ENCODE peak calls at places on chromosomes 12 and 14, in four cellular contexts. One of them, this sample, is unnamed.

GRCh38 chr12:131604859-131605258 is 106.0 kb upstream of the SFSWAP start:
- DNase-seq in sigmoid colon: no peak
- DNase-seq in fibroblast of the aortic adventitia: no peak
- DNase-seq in endothelial cell: no peak
- DNase-seq in this sample: no peak

GRCh38 chr12:102144221-102144620 is 24.2 kb downstream of the PARPBP start:
- DNase-seq in sigmoid colon: no peak
- DNase-seq in fibroblast of the aortic adventitia: peak; percentile 8
- DNase-seq in endothelial cell: no peak
- DNase-seq in this sample: no peak

GRCh38 chr12:102950107-102950949 is 7.1 kb upstream of the ASCL1 start:
- DNase-seq in sigmoid colon: no peak
- DNase-seq in fibroblast of the aortic adventitia: no peak
- DNase-seq in endothelial cell: peak; percentile 62
- DNase-seq in this sample: no peak

GRCh38 chr14:42944284-42944683 is 1337.6 kb downstream of the LRFN5 start:
- DNase-seq in sigmoid colon: no peak
- DNase-seq in fibroblast of the aortic adventitia: peak; percentile 67
- DNase-seq in endothelial cell: no peak
- DNase-seq in this sample: no peak

GRCh38 chr12:28051516-28052456 is 79.3 kb upstream of the PTHLH start:
- DNase-seq in sigmoid colon: no peak
- DNase-seq in fibroblast of the aortic adventitia: peak; percentile 93
- DNase-seq in endothelial cell: no peak
- DNase-seq in this sample: no peak

GRCh38 chr12:111792155-111792876 is 25.6 kb downstream of the ALDH2 start:
- DNase-seq in sigmoid colon: peak; percentile 90
- DNase-seq in fibroblast of the aortic adventitia: peak; percentile 55
- DNase-seq in endothelial cell: no peak
- DNase-seq in this sample: no peak

GRCh38 chr12:4775936-4776335 is 55.7 kb downstream of the GALNT8 start:
- DNase-seq in sigmoid colon: no peak
- DNase-seq in fibroblast of the aortic adventitia: no peak
- DNase-seq in endothelial cell: no peak
- DNase-seq in this sample: no peak

GRCh38 chr12:5561843-5562242 is 129.9 kb downstream of the NTF3 start:
- DNase-seq in sigmoid colon: no peak
- DNase-seq in fibroblast of the aortic adventitia: no peak
- DNase-seq in endothelial cell: no peak
- DNase-seq in this sample: no peak

GRCh38 chr12:29717540-29718100 is 66.1 kb downstream of the TMTC1 start:
- DNase-seq in sigmoid colon: no peak
- DNase-seq in fibroblast of the aortic adventitia: no peak
- DNase-seq in endothelial cell: no peak
- DNase-seq in this sample: no peak

GRCh38 chr12:114668151-114668891 is 15.7 kb downstream of the TBX3 start:
- DNase-seq in sigmoid colon: peak; percentile 84
- DNase-seq in fibroblast of the aortic adventitia: peak; percentile 75
- DNase-seq in endothelial cell: peak; percentile 72
- DNase-seq in this sample: peak; percentile 95

GRCh38 chr12:51269174-51270066 is 795 bp downstream of the SMAGP start:
- DNase-seq in sigmoid colon: no peak
- DNase-seq in fibroblast of the aortic adventitia: peak; percentile 49
- DNase-seq in endothelial cell: peak; percentile 75
- DNase-seq in this sample: no peak

GRCh38 chr12:84413656-84414055 is 498.9 kb downstream of the SLC6A15 start:
- DNase-seq in sigmoid colon: no peak
- DNase-seq in fibroblast of the aortic adventitia: no peak
- DNase-seq in endothelial cell: no peak
- DNase-seq in this sample: no peak

GRCh38 chr14:104240426-104241157 is 102.2 kb downstream of the KIF26A start:
- DNase-seq in sigmoid colon: no peak
- DNase-seq in fibroblast of the aortic adventitia: no peak
- DNase-seq in endothelial cell: no peak
- DNase-seq in this sample: no peak

GRCh38 chr12:82279597-82279996 is 78.6 kb downstream of the CCDC59 start:
- DNase-seq in sigmoid colon: no peak
- DNase-seq in fibroblast of the aortic adventitia: no peak
- DNase-seq in endothelial cell: no peak
- DNase-seq in this sample: no peak

GRCh38 chr14:101361044-101361443 is 200.3 kb upstream of the DIO3 start:
- DNase-seq in sigmoid colon: peak; percentile 75
- DNase-seq in fibroblast of the aortic adventitia: no peak
- DNase-seq in endothelial cell: no peak
- DNase-seq in this sample: no peak

GRCh38 chr12:22626429-22626828 is 1.5 kb downstream of the ETNK1 start:
- DNase-seq in sigmoid colon: no peak
- DNase-seq in fibroblast of the aortic adventitia: peak; percentile 38
- DNase-seq in endothelial cell: no peak
- DNase-seq in this sample: no peak

GRCh38 chr14:50347521-50347920 is 35.4 kb downstream of the DMAC2L start:
- DNase-seq in sigmoid colon: no peak
- DNase-seq in fibroblast of the aortic adventitia: peak; percentile 68
- DNase-seq in endothelial cell: no peak
- DNase-seq in this sample: peak; percentile 45

GRCh38 chr12:113071063-113071426 is 14.5 kb downstream of the DTX1 start:
- DNase-seq in sigmoid colon: no peak
- DNase-seq in fibroblast of the aortic adventitia: no peak
- DNase-seq in endothelial cell: no peak
- DNase-seq in this sample: no peak

GRCh38 chr12:44497044-44497443 is 379.1 kb downstream of the NELL2 start:
- DNase-seq in sigmoid colon: no peak
- DNase-seq in fibroblast of the aortic adventitia: no peak
- DNase-seq in endothelial cell: no peak
- DNase-seq in this sample: no peak

GRCh38 chr14:76574416-76574815 is 186.9 kb upstream of the VASH1 start:
- DNase-seq in sigmoid colon: no peak
- DNase-seq in fibroblast of the aortic adventitia: no peak
- DNase-seq in endothelial cell: no peak
- DNase-seq in this sample: no peak

GRCh38 chr14:51554339-51554920 is 97.3 kb upstream of the FRMD6 start:
- DNase-seq in sigmoid colon: no peak
- DNase-seq in fibroblast of the aortic adventitia: peak; percentile 80
- DNase-seq in endothelial cell: no peak
- DNase-seq in this sample: peak; percentile 93

GRCh38 chr14:51552768-51553426 is 98.8 kb upstream of the FRMD6 start:
- DNase-seq in sigmoid colon: no peak
- DNase-seq in fibroblast of the aortic adventitia: no peak
- DNase-seq in endothelial cell: no peak
- DNase-seq in this sample: no peak

GRCh38 chr14:51552275-51552674 is 99.4 kb upstream of the FRMD6 start:
- DNase-seq in sigmoid colon: no peak
- DNase-seq in fibroblast of the aortic adventitia: no peak
- DNase-seq in endothelial cell: peak; percentile 11
- DNase-seq in this sample: no peak

GRCh38 chr14:51554953-51555352 is 96.8 kb upstream of the FRMD6 start:
- DNase-seq in sigmoid colon: no peak
- DNase-seq in fibroblast of the aortic adventitia: peak; percentile 48
- DNase-seq in endothelial cell: no peak
- DNase-seq in this sample: peak; percentile 57
- TF ChIP-seq CTCF in sigmoid colon: no peak
- TF ChIP-seq CTCF in fibroblast of the aortic adventitia: no peak
- TF ChIP-seq CTCF in endothelial cell: no peak
- TF ChIP-seq CTCF in this sample: peak; percentile 74

GRCh38 chr12:13564266-13564810 is 367.8 kb downstream of the EMP1 start:
- DNase-seq in sigmoid colon: no peak
- DNase-seq in fibroblast of the aortic adventitia: no peak
- DNase-seq in endothelial cell: no peak
- DNase-seq in this sample: no peak
- TF ChIP-seq CTCF in sigmoid colon: no peak
- TF ChIP-seq CTCF in fibroblast of the aortic adventitia: no peak
- TF ChIP-seq CTCF in endothelial cell: no peak
- TF ChIP-seq CTCF in this sample: no peak

GRCh38 chr14:93543766-93544165 is 113.0 kb downstream of the UNC79 start:
- DNase-seq in sigmoid colon: no peak
- DNase-seq in fibroblast of the aortic adventitia: peak; percentile 51
- DNase-seq in endothelial cell: no peak
- DNase-seq in this sample: peak; percentile 33
- TF ChIP-seq CTCF in sigmoid colon: no peak
- TF ChIP-seq CTCF in fibroblast of the aortic adventitia: peak; percentile 49
- TF ChIP-seq CTCF in endothelial cell: peak; percentile 57
- TF ChIP-seq CTCF in this sample: peak; percentile 71

DNA sequence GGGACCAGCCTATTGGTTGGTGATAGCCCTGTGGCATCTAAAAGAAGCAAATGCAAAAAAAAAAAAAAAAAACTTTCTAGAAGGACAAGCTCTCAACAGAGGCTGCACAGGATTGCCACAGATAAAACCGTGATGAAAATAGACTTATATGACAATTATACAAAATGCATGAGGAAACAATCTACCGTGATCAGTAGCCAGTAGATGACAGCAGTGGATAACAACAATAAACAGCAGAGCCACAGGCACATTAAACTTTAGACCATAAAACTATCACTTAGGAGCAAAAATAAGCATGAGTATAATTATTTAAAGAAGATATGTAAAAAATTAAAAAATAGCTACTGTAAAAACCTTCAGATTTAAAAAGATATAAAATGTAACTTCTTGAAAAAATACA is 183.5 kb upstream of the ABCD2 start:
- DNase-seq in sigmoid colon: no peak
- DNase-seq in fibroblast of the aortic adventitia: no peak
- DNase-seq in endothelial cell: no peak
- DNase-seq in this sample: no peak
- TF ChIP-seq CTCF in sigmoid colon: no peak
- TF ChIP-seq CTCF in fibroblast of the aortic adventitia: no peak
- TF ChIP-seq CTCF in endothelial cell: no peak
- TF ChIP-seq CTCF in this sample: no peak

GRCh38 chr12:86914716-86915115 is 658.5 kb upstream of the MGAT4C start:
- DNase-seq in sigmoid colon: no peak
- DNase-seq in fibroblast of the aortic adventitia: peak; percentile 78
- DNase-seq in endothelial cell: peak; percentile 46
- DNase-seq in this sample: peak; percentile 1
- TF ChIP-seq CTCF in sigmoid colon: no peak
- TF ChIP-seq CTCF in fibroblast of the aortic adventitia: peak; percentile 76
- TF ChIP-seq CTCF in endothelial cell: peak; percentile 32
- TF ChIP-seq CTCF in this sample: peak; percentile 45

DNA sequence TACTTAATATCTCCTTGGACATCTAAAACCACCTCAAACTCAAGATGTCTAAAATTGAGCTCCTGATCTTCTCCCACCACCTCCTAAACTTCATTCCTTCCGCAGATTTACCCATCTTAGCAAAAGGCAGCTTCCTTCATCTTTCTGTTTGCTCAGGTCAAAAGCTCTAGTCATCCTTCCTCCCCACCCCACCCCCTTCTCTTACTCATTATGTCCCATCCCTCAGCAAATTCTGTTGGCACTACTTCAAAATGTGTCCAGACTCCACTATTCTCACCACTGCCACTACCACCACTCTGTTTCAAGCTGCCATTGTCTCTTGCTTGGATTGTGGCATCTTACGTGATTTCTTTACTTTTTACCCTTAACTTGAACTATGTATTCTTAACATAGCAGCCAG is 59.2 kb upstream of the ZDHHC17 start:
- DNase-seq in sigmoid colon: no peak
- DNase-seq in fibroblast of the aortic adventitia: no peak
- DNase-seq in endothelial cell: no peak
- DNase-seq in this sample: no peak
- TF ChIP-seq CTCF in sigmoid colon: no peak
- TF ChIP-seq CTCF in fibroblast of the aortic adventitia: no peak
- TF ChIP-seq CTCF in endothelial cell: no peak
- TF ChIP-seq CTCF in this sample: no peak

This sample was measured in HFFc6.